ENCODE peak calls at places on chromosome 16, in six cellular contexts. Q is activated CD8-positive, alpha-beta T cell treated with anti-CD3 and anti-CD28 coated beads for 36 hours; P is stimulated activated effector memory CD8-positive, alpha-beta T cell treated with anti-CD3 and anti-CD28 coated beads, Interleukin-12 subunit alpha, Interleukin-12 subunit beta, amount 100 ng/mL, for 72 hours; K is fibroblast of lung; E is IMR-90; S is kidney glomerular epithelial cell. L is an unnamed sample.

GRCh38 chr16:874366-875181 is 74.0 kb upstream of the GNG13 start:
- DNase-seq in S (no peak), E (no peak), P (no peak), K (no peak), Q (no peak), L (no peak)

GRCh38 chr16:65524997-65525396 is 403.1 kb upstream of the CDH11 start:
- DNase-seq in Q (no peak), E (peak), K (peak), S (peak), P (no peak), L (no peak)

GRCh38 chr16:85954927-85955539 is 56.1 kb downstream of the IRF8 start:
- DNase-seq in Q (no peak), K (no peak), E (no peak), S (no peak), P (no peak), L (no peak)

GRCh38 chr16:21301895-21302291 is 23.8 kb upstream of the CRYM start:
- DNase-seq in P (no peak), S (no peak), K (peak), E (peak), Q (no peak), L (no peak)

GRCh38 chr16:84207266-84207665 is 16.3 kb downstream of the ADAD2 start:
- DNase-seq in K (no peak), P (no peak), E (no peak), Q (no peak), S (peak), L (no peak)

GRCh38 chr16:11973065-11973464 is 3.5 kb upstream of the SNX29 start:
- DNase-seq in S (no peak), Q (no peak), P (no peak), E (no peak), K (no peak), L (no peak)

GRCh38 chr16:88964636-88965035 is 12.4 kb downstream of the CBFA2T3 start:
- DNase-seq in Q (no peak), P (no peak), S (no peak), K (no peak), E (no peak), L (no peak)

GRCh38 chr16:48918520-48919258 is 308.7 kb upstream of the N4BP1 start:
- DNase-seq in K (no peak), Q (no peak), P (no peak), S (peak), E (no peak), L (no peak)

GRCh38 chr16:1152123-1152638 is 725 bp upstream of the CACNA1H start:
- DNase-seq in E (no peak), P (no peak), S (no peak), Q (peak), K (no peak), L (no peak)

GRCh38 chr16:78686601-78687000 is 587.1 kb downstream of the WWOX start:
- DNase-seq in E (no peak), P (no peak), S (no peak), K (peak), Q (no peak), L (no peak)

GRCh38 chr16:57764341-57765159 is 29.0 kb downstream of the KATNB1 start:
- DNase-seq in S (peak), Q (peak), K (peak), P (no peak), E (peak), L (peak)

GRCh38 chr16:49352923-49353322 is 20.7 kb upstream of the C16orf78 start:
- DNase-seq in E (no peak), P (no peak), K (no peak), Q (no peak), S (peak), L (no peak)

GRCh38 chr16:67935096-67935401 is 1.6 kb downstream of the PSMB10 start:
- DNase-seq in E (no peak), P (no peak), S (no peak), Q (no peak), K (no peak), L (no peak)

GRCh38 chr16:17258848-17259713 is 211.7 kb downstream of the XYLT1 start:
- DNase-seq in Q (peak), P (no peak), E (peak), K (no peak), S (no peak), L (peak)

L was measured in GM19239.